ENCODE peak calls at places on chromosomes 5 and 9, in nine cellular contexts. D is NCI-H2029; U is GM12891; N is T-helper 1 cell; F is stimulated activated naive B cell treated with anti-CD40 and anti-IgM and Interleukin-4, amounts not matched to agents 10 μg/mL and 1 μg/mL and 100 μg/mL, for 72 hours; S is GM13977; I is stomach; E is DMS53; C is naive thymus-derived CD8-positive, alpha-beta T cell. G is an unnamed sample.

GRCh38 chr5:91076138-91076537 is 307.0 kb downstream of the ARRDC3 start:
- DNase-seq in D (no peak), U (no peak), N (no peak), F (no peak), S (no peak), I (no peak), E (no peak), C (no peak), G (no peak)

GRCh38 chr5:53425598-53426516 is 54.6 kb upstream of the FST start:
- DNase-seq in D (peak), U (no peak), N (peak), F (no peak), S (no peak), I (no peak), E (peak), C (peak), G (peak)

GRCh38 chr5:6026766-6027165 is 351.6 kb downstream of the MED10 start:
- DNase-seq in D (no peak), U (no peak), N (no peak), F (no peak), S (no peak), I (no peak), E (no peak), C (no peak), G (no peak)

GRCh38 chr5:95884021-95884333 is 61.5 kb upstream of the GLRX start:
- DNase-seq in D (no peak), U (no peak), N (no peak), F (no peak), S (peak), I (no peak), E (peak), C (no peak), G (no peak)

GRCh38 chr5:64210866-64211265 is 45.2 kb downstream of the RNF180 start:
- DNase-seq in D (no peak), U (no peak), N (no peak), F (no peak), S (no peak), I (no peak), E (peak), C (no peak), G (no peak)

GRCh38 chr5:107794731-107795130 is 124.0 kb upstream of the EFNA5 start:
- DNase-seq in D (no peak), U (no peak), N (no peak), F (no peak), S (no peak), I (no peak), E (no peak), C (no peak), G (no peak)

GRCh38 chr9:70083429-70083828 is 39.8 kb downstream of the MAMDC2 start:
- DNase-seq in D (no peak), U (no peak), N (no peak), F (no peak), S (no peak), I (no peak), E (no peak), C (no peak), G (no peak)

GRCh38 chr5:82421119-82421518 is 143.0 kb upstream of the RPS23 start:
- DNase-seq in D (no peak), U (no peak), N (no peak), F (no peak), S (no peak), I (no peak), E (no peak), C (no peak), G (no peak)

GRCh38 chr5:103305829-103306228 is 47.3 kb downstream of the MACIR start:
- DNase-seq in D (no peak), U (no peak), N (no peak), F (no peak), S (no peak), I (no peak), E (peak), C (no peak), G (no peak)

GRCh38 chr5:158769702-158770101 is 330.0 kb downstream of the EBF1 start:
- DNase-seq in D (no peak), U (no peak), N (no peak), F (no peak), S (no peak), I (no peak), E (no peak), C (no peak), G (no peak)

GRCh38 chr9:134686896-134687295 is 45.3 kb downstream of the COL5A1 start:
- DNase-seq in D (no peak), U (no peak), N (no peak), F (no peak), S (no peak), I (no peak), E (no peak), C (no peak), G (no peak)

GRCh38 chr5:136113606-136114005 is 19.0 kb upstream of the SMAD5 start:
- DNase-seq in D (no peak), U (no peak), N (no peak), F (no peak), S (no peak), I (no peak), E (peak), C (no peak), G (no peak)

GRCh38 chr5:160209917-160210316 is 19.4 kb upstream of the FABP6 start:
- DNase-seq in D (no peak), U (no peak), N (no peak), F (no peak), S (no peak), I (no peak), E (peak), C (no peak), G (no peak)

G was measured in GM20000.